ENCODE peak calls at places on chromosome 13, in nine cellular contexts. P, K, R, V, O, S, X, W and J are unnamed samples.

GRCh38 chr13:113724016-113724758 is 34.8 kb upstream of the TMEM255B start:
- DNase-seq in S (no peak), V (no peak), O (no peak), P (no peak), W (no peak), R (no peak), X (no peak), K (no peak), J (peak; percentile 54)

GRCh38 chr13:102816633-102817032 is 17.7 kb downstream of the BIVM start:
- DNase-seq in W (no peak), S (no peak), V (no peak), P (no peak), R (no peak), X (no peak), K (no peak), O (no peak), J (no peak)

GRCh38 chr13:37395544-37395943 is 203.0 kb downstream of the POSTN start:
- DNase-seq in R (no peak), K (no peak), W (no peak), P (no peak), V (no peak), O (no peak), S (no peak), X (no peak), J (no peak)

GRCh38 chr13:112926003-112926402 is 43.0 kb upstream of the MCF2L start:
- DNase-seq in K (no peak), P (no peak), V (no peak), X (no peak), O (no peak), S (no peak), R (no peak), W (no peak), J (no peak)

GRCh38 chr13:112058519-112058873 is 8.5 kb upstream of the SOX1 start:
- DNase-seq in S (no peak), K (no peak), R (no peak), V (no peak), O (no peak), W (no peak), P (no peak), X (no peak), J (no peak)

GRCh38 chr13:110583178-110583865 is 21.8 kb upstream of the RAB20 start:
- DNase-seq in W (no peak), R (no peak), X (no peak), V (no peak), S (no peak), P (no peak), O (no peak), K (no peak), J (no peak)

GRCh38 chr13:25267715-25268114 is 19.6 kb downstream of the MTMR6 start:
- DNase-seq in W (no peak), R (peak; percentile 44), O (no peak), K (no peak), P (peak; percentile 62), S (no peak), V (no peak), X (peak; percentile 24), J (no peak)

GRCh38 chr13:39501711-39502324 is 101.2 kb downstream of the LHFPL6 start:
- DNase-seq in X (no peak), P (no peak), K (no peak), V (no peak), O (no peak), R (no peak), S (no peak), W (no peak), J (no peak)

GRCh38 chr13:40170091-40170490 is 496.4 kb downstream of the FOXO1 start:
- DNase-seq in X (no peak), R (no peak), O (no peak), W (no peak), K (no peak), S (no peak), V (no peak), P (no peak), J (no peak)

GRCh38 chr13:26867451-26868067 is 107.0 kb upstream of the GPR12 start:
- DNase-seq in K (no peak), V (no peak), S (no peak), W (peak; percentile 18), R (peak; percentile 40), X (peak; percentile 7), P (peak; percentile 48), O (no peak), J (no peak)

GRCh38 chr13:50089633-50090032 is 74.4 kb downstream of the KCNRG start:
- DNase-seq in P (no peak), S (no peak), O (no peak), X (no peak), W (no peak), K (no peak), R (no peak), V (no peak), J (no peak)

GRCh38 chr13:33057019-33057785 is 41.0 kb downstream of the KL start:
- DNase-seq in X (peak; percentile 68), S (peak; percentile 10), P (peak; percentile 55), W (peak; percentile 5), R (peak; percentile 24), V (no peak), O (no peak), K (no peak), J (no peak)

GRCh38 chr13:74210693-74211393 is 76.6 kb upstream of the KLF12 start:
- DNase-seq in W (no peak), R (no peak), O (peak; percentile 37), X (no peak), P (peak; percentile 88), V (no peak), S (peak; percentile 95), K (no peak), J (no peak)

GRCh38 chr13:102993348-102993747 is 72.9 kb downstream of the SLC10A2 start:
- DNase-seq in K (no peak), O (no peak), V (no peak), S (no peak), X (no peak), P (peak; percentile 4), R (no peak), W (no peak), J (no peak)

GRCh38 chr13:39815345-39816111 is 160.1 kb downstream of the COG6 start:
- DNase-seq in R (no peak), S (no peak), W (no peak), O (no peak), K (no peak), X (no peak), V (no peak), P (peak; percentile 88), J (no peak)

GRCh38 chr13:89982406-89983085 is 1364.9 kb upstream of the MIR17HG start:
- DNase-seq in W (no peak), O (no peak), X (no peak), K (no peak), R (no peak), V (no peak), P (peak; percentile 83), S (peak; percentile 26), J (no peak)

GRCh38 chr13:99176309-99177276 is 24.1 kb upstream of the UBAC2 start:
- DNase-seq in P (peak; percentile 69), V (peak; percentile 66), S (peak; percentile 23), X (peak; percentile 95), K (peak; percentile 71), W (peak; percentile 78), R (peak; percentile 76), O (peak; percentile 82), J (peak; percentile 78)

GRCh38 chr13:61413572-61413971 is 2.1 kb downstream of the PCDH20 start:
- DNase-seq in S (no peak), W (no peak), P (no peak), X (no peak), K (no peak), R (no peak), V (no peak), O (no peak), J (no peak)